ENCODE peak calls at places on chromosomes 3 and 15, in eight cellular contexts. J, W, O, C, B, I, R and M are unnamed samples. For H3K4me1, the result is how much of the 10 kb centered on the place peaks cover.

GRCh38 chr3:172152869-172153268 is 113.5 kb downstream of the FNDC3B start:
- DNase-seq in R (peak), W (no peak), B (no peak), C (no peak), J (no peak), I (no peak), O (no peak), M (no peak)

GRCh38 chr3:196207159-196207832 is 3.9 kb downstream of the ZDHHC19 start:
- DNase-seq in I (no peak), B (no peak), J (peak), W (no peak), R (no peak), O (no peak), C (peak), M (no peak)

GRCh38 chr15:97545799-97546198 is 414.7 kb upstream of the ARRDC4 start:
- DNase-seq in C (no peak), R (no peak), W (no peak), O (no peak), J (no peak), I (no peak), B (no peak), M (no peak)

GRCh38 chr3:194552327-194552949 is 65.6 kb upstream of the ATP13A3 start:
- DNase-seq in J (no peak), C (no peak), B (no peak), I (no peak), W (no peak), O (no peak), R (no peak), M (no peak)

GRCh38 chr3:143832433-143832832 is 15.8 kb downstream of the SLC9A9 start:
- DNase-seq in C (no peak), J (no peak), W (no peak), R (no peak), I (no peak), B (no peak), O (no peak), M (no peak)

GRCh38 chr3:120177151-120177550 is 82.9 kb upstream of the GSK3B start:
- DNase-seq in W (peak), R (peak), B (no peak), C (peak), O (peak), J (no peak), I (peak), M (no peak)

GRCh38 chr3:59502806-59503205 is 453.0 kb upstream of the CFAP20DC start:
- DNase-seq in I (no peak), R (no peak), W (no peak), B (no peak), J (no peak), C (no peak), O (no peak), M (no peak)

GRCh38 chr3:25226747-25227146 is 201.3 kb upstream of the RARB start:
- DNase-seq in C (no peak), B (no peak), J (no peak), R (no peak), I (no peak), O (no peak), W (no peak), M (no peak)

GRCh38 chr3:123834631-123835030 is 49.5 kb downstream of the MYLK start:
- DNase-seq in C (no peak), R (peak), W (no peak), B (no peak), J (no peak), I (no peak), O (no peak), M (no peak)

GRCh38 chr3:156455839-156456238 is 99.1 kb downstream of the SSR3 start:
- DNase-seq in W (no peak), R (peak), I (no peak), B (no peak), C (no peak), J (peak), O (no peak), M (no peak)

GRCh38 chr3:30530084-30530483 is 76.3 kb upstream of the TGFBR2 start:
- DNase-seq in B (no peak), W (no peak), O (no peak), C (no peak), J (no peak), R (no peak), I (no peak), M (no peak)

GRCh38 chr3:30527720-30528119 is 78.7 kb upstream of the TGFBR2 start:
- DNase-seq in O (no peak), B (no peak), J (no peak), C (no peak), I (no peak), R (no peak), W (no peak), M (no peak)

GRCh38 chr3:30535515-30535914 is 70.9 kb upstream of the TGFBR2 start:
- DNase-seq in B (no peak), J (no peak), R (no peak), I (no peak), O (no peak), C (no peak), W (no peak), M (no peak)

GRCh38 chr3:30527186-30527585 is 79.2 kb upstream of the TGFBR2 start:
- DNase-seq in J (no peak), C (no peak), B (no peak), R (no peak), I (no peak), W (no peak), O (no peak), M (no peak)

GRCh38 chr3:30531017-30531570 is 75.3 kb upstream of the TGFBR2 start:
- DNase-seq in R (no peak), J (no peak), O (no peak), B (no peak), I (no peak), W (no peak), C (no peak), M (no peak)
- TF ChIP-seq CTCF in R (no peak), J (no peak), O (no peak), B (no peak), I (no peak), W (no peak), C (no peak), M (no peak)

DNA sequence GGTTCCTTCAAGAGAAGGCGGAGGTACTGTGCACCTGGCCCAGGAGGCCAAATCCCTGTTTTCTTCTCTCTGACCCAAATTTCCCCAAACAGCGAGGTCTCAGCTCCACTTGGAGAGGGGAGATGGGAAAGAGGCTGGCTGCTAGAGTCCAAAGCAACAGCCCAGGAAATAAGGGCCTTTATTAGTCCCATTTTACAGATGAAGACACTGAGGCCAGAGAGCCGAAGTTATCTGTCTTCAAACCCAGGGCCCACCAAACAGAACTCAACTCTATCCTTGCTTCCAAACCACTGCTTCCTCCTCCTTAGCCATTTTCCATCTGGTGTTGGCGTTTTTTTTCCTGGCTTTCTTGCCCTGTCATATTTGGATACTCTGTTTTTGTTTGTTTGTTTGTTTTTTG is 22.0 kb upstream of the FLNB start:
- DNase-seq in J (no peak), R (no peak), I (no peak), W (no peak), C (no peak), B (no peak), O (no peak), M (no peak)
- H3K4me1 ChIP-seq in J (under half), R (half or more), I (under half), W (under half), C (under half), B (under half), O (under half), M (under half)

DNA sequence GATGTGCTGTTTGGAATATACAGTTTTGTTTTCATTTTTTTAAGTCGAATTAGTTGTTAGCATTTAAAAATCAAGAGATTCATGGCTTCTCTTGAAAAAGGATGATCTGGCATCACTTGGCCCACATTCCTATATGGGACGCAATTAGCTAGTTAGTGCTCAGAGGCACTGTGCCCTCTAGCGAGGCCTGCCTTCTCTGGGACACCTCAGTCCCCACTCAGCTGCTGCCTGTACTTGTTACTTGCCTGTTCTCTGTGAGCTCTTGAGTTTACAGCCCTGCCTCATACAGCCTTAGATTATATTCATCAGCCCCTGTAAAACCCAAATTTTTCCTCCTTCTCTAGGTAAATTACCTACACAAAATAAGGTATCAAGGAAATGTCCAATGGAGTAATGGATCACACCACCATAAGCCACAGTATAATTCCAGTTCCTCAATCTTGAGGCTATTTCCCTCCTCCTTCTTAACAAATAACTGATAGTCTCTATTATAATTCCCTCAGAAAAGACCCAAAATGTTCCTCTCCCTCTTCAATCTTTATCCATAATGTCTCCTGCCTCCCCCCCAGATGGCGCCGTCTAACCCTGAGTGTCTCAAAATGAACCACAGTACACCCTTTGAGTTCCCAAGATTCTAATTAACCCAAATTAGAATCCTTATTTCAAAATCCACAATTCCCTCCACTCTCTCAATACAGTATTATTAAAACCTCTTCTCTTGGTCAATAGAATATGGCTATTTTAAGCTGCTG is 2.7 kb downstream of the ZMAT3 start:
- DNase-seq in I (no peak), C (peak), W (no peak), B (no peak), O (no peak), J (peak), R (peak), M (no peak)
- TF ChIP-seq CTCF in I (no peak), C (peak), W (no peak), B (no peak), O (no peak), J (peak), R (peak), M (no peak)

GRCh38 chr15:89119489-89120478 is 31.5 kb downstream of the ABHD2 start:
- DNase-seq in J (no peak), C (no peak), R (peak), W (no peak), O (no peak), B (no peak), I (peak), M (no peak)
- H3K4me1 ChIP-seq in J (under half), C (under half), R (half or more), W (half or more), O (under half), B (under half), I (half or more), M (half or more)

GRCh38 chr3:36923523-36923943 is 21.3 kb downstream of the TRANK1 start:
- DNase-seq in J (no peak), W (no peak), I (no peak), R (no peak), B (no peak), C (no peak), O (no peak), M (peak)
- TF ChIP-seq CTCF in J (no peak), W (no peak), I (no peak), R (no peak), B (no peak), C (no peak), O (no peak), M (no peak)

GRCh38 chr3:10599017-10599416 is 93.6 kb upstream of the ATP2B2 start:
- DNase-seq in W (no peak), B (no peak), C (no peak), R (no peak), I (no peak), J (no peak), O (no peak), M (no peak)

GRCh38 chr3:10597733-10598132 is 92.3 kb upstream of the ATP2B2 start:
- DNase-seq in C (no peak), B (no peak), J (no peak), I (no peak), W (no peak), R (no peak), O (no peak), M (no peak)

GRCh38 chr3:10601131-10601856 is 95.9 kb upstream of the ATP2B2 start:
- DNase-seq in W (no peak), O (peak), I (no peak), B (no peak), J (no peak), C (no peak), R (no peak), M (no peak)

GRCh38 chr3:10600159-10601125 is 95.1 kb upstream of the ATP2B2 start:
- DNase-seq in B (no peak), I (no peak), O (no peak), W (no peak), R (no peak), J (peak), C (peak), M (no peak)

DNA sequence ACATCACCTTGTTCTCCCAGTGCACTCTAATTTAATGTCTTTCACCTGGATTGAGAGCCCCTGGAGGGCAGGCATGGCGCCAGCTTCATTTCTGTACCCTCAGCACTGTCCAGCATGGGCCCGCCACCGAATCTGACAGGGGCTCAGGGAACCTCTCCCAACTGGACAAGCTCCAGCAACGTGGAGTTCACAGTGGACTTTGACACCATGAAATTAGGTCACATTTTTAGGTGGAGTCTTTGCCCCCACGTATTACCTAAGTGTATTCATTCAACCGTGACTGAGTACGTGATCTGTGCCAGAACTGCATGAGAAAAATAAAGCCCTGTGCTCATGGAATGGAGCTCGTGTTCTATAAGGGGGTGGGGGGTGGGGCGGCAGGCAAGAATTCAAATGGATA is 94.1 kb upstream of the ATP2B2 start:
- DNase-seq in C (no peak), R (no peak), O (no peak), I (no peak), J (no peak), W (no peak), B (no peak), M (no peak)
- H3K4me1 ChIP-seq in C (under half), R (under half), O (under half), I (under half), J (under half), W (under half), B (under half), M (under half)

DNA sequence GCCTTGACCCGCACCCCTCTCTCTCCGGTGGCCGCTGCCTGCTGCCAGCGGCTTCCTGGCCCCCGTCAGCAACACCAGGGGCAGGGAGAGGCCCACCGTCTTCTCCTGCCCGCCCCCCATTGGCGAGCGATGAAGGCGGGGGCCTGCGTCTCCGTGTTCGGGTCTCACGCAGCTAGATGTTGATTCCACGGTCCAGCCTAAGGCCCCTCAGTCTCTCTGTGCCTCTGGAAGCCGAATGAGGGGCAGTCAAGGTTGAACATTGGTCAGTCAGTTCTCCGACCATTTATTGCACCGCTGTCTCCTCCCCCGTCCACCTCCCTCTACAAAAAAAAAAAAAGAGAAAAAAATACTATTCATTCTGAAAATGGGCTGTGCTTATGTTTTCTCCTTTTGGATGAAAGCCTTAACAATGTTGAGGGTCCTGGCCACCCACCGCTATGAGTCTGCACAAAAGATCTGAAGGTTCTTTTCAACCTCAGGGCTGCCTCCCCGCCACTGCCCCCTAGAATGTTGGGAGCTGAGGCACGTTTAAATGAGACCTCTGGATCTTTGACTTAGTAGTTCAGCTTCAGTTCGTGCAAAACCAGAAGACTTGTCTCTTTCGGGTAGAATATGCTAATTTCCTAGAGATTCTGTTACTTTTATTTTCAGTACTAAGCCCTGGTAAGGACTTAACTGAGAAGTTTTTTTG is 724 bp downstream of the IREB2 start:
- DNase-seq in C (peak), R (no peak), B (no peak), W (no peak), I (no peak), J (peak), O (no peak), M (peak)
- TF ChIP-seq CTCF in C (peak), R (peak), B (no peak), W (no peak), I (no peak), J (peak), O (no peak), M (no peak)

DNA sequence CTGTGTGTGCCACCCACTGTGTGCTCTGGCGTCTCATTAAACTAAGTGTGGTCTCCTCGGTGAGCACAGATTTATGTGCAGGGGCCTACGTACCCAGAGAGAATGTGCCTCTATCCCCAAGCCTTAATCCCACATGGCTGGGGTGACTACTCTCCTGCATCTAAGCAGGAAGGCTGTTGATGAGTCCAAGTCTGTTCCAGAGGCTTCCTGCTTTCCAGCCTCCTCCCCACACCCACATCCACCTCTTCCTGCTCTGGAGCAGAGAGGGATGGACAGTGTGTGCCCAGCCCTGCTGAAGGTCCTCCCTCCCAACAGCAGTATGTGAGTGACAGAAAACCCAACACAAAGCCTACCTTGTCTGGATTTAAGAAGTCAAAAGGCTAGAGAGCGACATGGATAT is 38.8 kb upstream of the BCL2L10 start:
- DNase-seq in B (no peak), W (no peak), O (no peak), J (no peak), C (no peak), I (no peak), R (no peak), M (no peak)
- H3K4me1 ChIP-seq in B (under half), W (under half), O (under half), J (under half), C (under half), I (under half), R (under half), M (under half)

GRCh38 chr3:188283347-188283746 is 129.4 kb downstream of the LPP start:
- DNase-seq in O (no peak), I (peak), B (peak), R (no peak), W (no peak), C (no peak), J (no peak), M (no peak)
- TF ChIP-seq CTCF in O (no peak), I (no peak), B (no peak), R (no peak), W (no peak), C (no peak), J (no peak), M (no peak)

GRCh38 chr15:89017370-89018066 is 70.7 kb upstream of the ABHD2 start:
- DNase-seq in J (peak), W (peak), I (peak), B (peak), O (peak), C (peak), R (peak), M (peak)

GRCh38 chr15:89016549-89017041 is 71.7 kb upstream of the ABHD2 start:
- DNase-seq in I (no peak), W (no peak), O (peak), B (no peak), R (peak), J (no peak), C (no peak), M (no peak)

GRCh38 chr15:89019436-89019835 is 68.8 kb upstream of the ABHD2 start:
- DNase-seq in B (no peak), R (no peak), J (no peak), C (no peak), O (no peak), W (no peak), I (no peak), M (no peak)

GRCh38 chr15:89015412-89016097 is 72.7 kb upstream of the ABHD2 start:
- DNase-seq in W (no peak), C (no peak), B (no peak), O (no peak), R (no peak), J (no peak), I (no peak), M (no peak)

DNA sequence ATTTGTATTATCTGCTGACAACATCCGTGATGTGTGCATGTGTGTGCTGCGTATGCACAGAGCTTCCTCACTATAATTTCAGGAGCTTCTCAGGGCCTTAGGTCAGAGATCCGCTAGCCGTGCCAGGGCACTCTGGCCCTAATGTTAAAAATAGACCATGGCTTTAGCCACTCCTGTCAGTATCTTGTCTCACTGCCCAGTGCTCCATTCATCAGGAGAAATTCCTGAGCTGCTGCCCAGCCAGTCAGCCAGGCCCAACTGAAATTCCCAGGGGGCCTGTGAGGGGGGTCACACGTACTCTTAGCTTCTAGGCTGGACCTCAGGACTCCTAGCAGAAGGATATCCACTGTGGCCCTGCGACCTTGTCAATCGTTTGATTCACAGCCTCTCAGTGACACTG is 70.0 kb upstream of the ABHD2 start:
- DNase-seq in J (no peak), O (peak), I (peak), W (peak), B (peak), R (no peak), C (no peak), M (no peak)
- H3K4me1 ChIP-seq in J (under half), O (under half), I (under half), W (under half), B (under half), R (under half), C (under half), M (under half)